ENCODE peak calls at places on chromosomes 1 and 21, in seven cellular contexts. F is type B pancreatic cell, Q is lower lobe of right lung, S is Panc1, E is endothelial cell of umbilical vein, Z is ovary, L is uterus. W is an unnamed sample.

GRCh38 chr1:63522891-63523728 is at the start of the genes EFCAB7 and ITGB3BP:
- DNase-seq in F (peak), Q (peak), S (peak), E (peak), Z (peak), L (peak), W (no peak)

GRCh38 chr21:39471598-39471997 is 19.8 kb downstream of the SH3BGR start:
- DNase-seq in F (no peak), Q (no peak), S (no peak), E (no peak), Z (no peak), L (no peak), W (no peak)

GRCh38 chr1:102942324-102942723 is 166.0 kb downstream of the COL11A1 start:
- DNase-seq in F (no peak), Q (no peak), S (no peak), E (no peak), Z (no peak), L (no peak), W (no peak)

GRCh38 chr1:89887270-89887669 is 66.4 kb downstream of the LRRC8D start:
- DNase-seq in F (no peak), Q (no peak), S (no peak), E (no peak), Z (no peak), L (no peak), W (no peak)

GRCh38 chr1:237340892-237341291 is 298.9 kb downstream of the RYR2 start:
- DNase-seq in F (no peak), Q (no peak), S (no peak), E (no peak), Z (no peak), L (no peak), W (no peak)

GRCh38 chr1:212485895-212486590 is 53.3 kb downstream of the NENF start:
- DNase-seq in F (no peak), Q (peak), S (peak), E (peak), Z (no peak), L (no peak), W (no peak)

GRCh38 chr1:111032295-111032897 is 68.7 kb upstream of the LRIF1 start:
- DNase-seq in F (no peak), Q (no peak), S (no peak), E (peak), Z (no peak), L (no peak), W (no peak)

GRCh38 chr21:43865471-43866181 is 603 bp downstream of the AGPAT3 start:
- DNase-seq in F (no peak), Q (peak), S (no peak), E (no peak), Z (peak), L (peak), W (peak)

GRCh38 chr1:44077421-44077820 is 41.2 kb upstream of the KLF17 start:
- DNase-seq in F (no peak), Q (no peak), S (no peak), E (no peak), Z (no peak), L (no peak), W (no peak)

GRCh38 chr1:85862456-85862855 is 154.2 kb upstream of the ZNHIT6 start:
- DNase-seq in F (no peak), Q (no peak), S (no peak), E (no peak), Z (no peak), L (no peak), W (no peak)

GRCh38 chr21:35239811-35240219 is 190.7 kb upstream of the RUNX1 start:
- DNase-seq in F (no peak), Q (no peak), S (no peak), E (peak), Z (no peak), L (no peak), W (no peak)

GRCh38 chr1:159121526-159121925 is 45.0 kb upstream of the AIM2 start:
- DNase-seq in F (no peak), Q (no peak), S (no peak), E (no peak), Z (no peak), L (no peak), W (no peak)

GRCh38 chr1:68202239-68202832 is 30.0 kb downstream of the WLS start:
- DNase-seq in F (no peak), Q (no peak), S (no peak), E (no peak), Z (no peak), L (no peak), W (no peak)

GRCh38 chr1:206872139-206872538 is 6.7 kb downstream of the IL20 start:
- DNase-seq in F (no peak), Q (no peak), S (no peak), E (no peak), Z (no peak), L (no peak), W (no peak)

GRCh38 chr1:67831850-67832513 is 1.3 kb downstream of the GNG12 start:
- DNase-seq in F (no peak), Q (peak), S (no peak), E (peak), Z (peak), L (peak), W (no peak)

GRCh38 chr1:110196917-110197782 is 13.0 kb upstream of the KCNC4 start:
- DNase-seq in F (no peak), Q (no peak), S (no peak), E (peak), Z (no peak), L (no peak), W (no peak)

GRCh38 chr21:36613064-36613463 is 85.9 kb upstream of the SIM2 start:
- DNase-seq in F (no peak), Q (no peak), S (no peak), E (no peak), Z (no peak), L (no peak), W (no peak)

GRCh38 chr1:77557053-77557452 is 125.4 kb downstream of the ZZZ3 start:
- DNase-seq in F (no peak), Q (no peak), S (no peak), E (no peak), Z (no peak), L (no peak), W (no peak)

GRCh38 chr1:226964611-226965486 is 24.8 kb downstream of the COQ8A start:
- DNase-seq in F (no peak), Q (no peak), S (no peak), E (no peak), Z (no peak), L (no peak), W (no peak)

DNA sequence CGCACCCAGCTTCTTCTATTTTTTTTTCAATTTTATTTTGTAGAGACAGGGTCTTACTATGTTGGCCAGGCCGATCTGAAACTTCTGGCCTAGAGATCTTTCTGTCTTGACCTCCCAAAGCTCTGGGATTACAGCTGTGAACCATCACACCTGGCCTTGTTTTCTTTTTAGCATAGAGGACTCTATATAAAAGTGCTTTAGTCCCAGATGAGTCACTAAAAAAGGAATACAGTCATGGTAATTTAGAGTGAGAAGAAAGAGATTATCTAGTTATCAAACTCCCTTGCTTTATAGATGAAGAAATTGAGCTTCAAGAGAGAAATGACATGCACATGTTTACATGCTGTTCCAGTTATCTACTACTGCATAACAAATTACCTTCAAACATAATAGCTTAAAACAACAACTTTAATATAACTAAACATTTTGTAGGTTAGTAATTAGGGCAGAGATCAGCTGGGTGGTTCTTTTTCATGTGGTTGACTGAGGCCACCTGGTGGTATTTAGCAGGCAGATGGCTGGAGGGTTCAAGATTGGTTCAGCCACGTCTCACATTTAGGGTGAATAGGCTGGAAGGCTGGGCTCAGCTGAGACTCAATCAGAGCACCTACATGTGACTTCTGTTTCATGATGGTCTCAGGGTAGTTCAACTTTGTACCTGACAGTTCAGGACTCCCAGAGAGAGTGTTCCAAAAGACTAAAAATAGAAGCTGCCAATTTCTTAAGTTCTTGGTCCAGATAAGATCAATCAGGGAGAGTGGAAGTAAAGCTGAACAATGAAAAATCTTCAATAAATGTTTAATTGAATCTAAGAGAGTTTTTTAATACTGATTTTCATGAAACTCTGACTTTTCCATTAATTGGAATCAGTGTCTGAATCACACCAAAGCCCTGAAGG is 16.9 kb upstream of the MTF2 start:
- DNase-seq in F (no peak), Q (no peak), S (no peak), E (peak), Z (no peak), L (no peak), W (no peak)
- TF ChIP-seq CTCF in F (peak), Q (peak), S (peak), E (peak), Z (no peak), L (no peak), W (peak)

GRCh38 chr1:39890267-39890666 is 7.0 kb upstream of the TRIT1 start:
- DNase-seq in F (no peak), Q (no peak), S (no peak), E (no peak), Z (no peak), L (no peak), W (no peak)
- TF ChIP-seq CTCF in F (no peak), Q (no peak), S (no peak), E (no peak), Z (no peak), L (no peak), W (no peak)

GRCh38 chr21:17495680-17496079 is 17.2 kb upstream of the CXADR start:
- DNase-seq in F (no peak), Q (no peak), S (no peak), E (no peak), Z (no peak), L (no peak), W (no peak)
- TF ChIP-seq CTCF in F (no peak), Q (no peak), S (no peak), E (no peak), Z (no peak), L (no peak), W (no peak)

DNA sequence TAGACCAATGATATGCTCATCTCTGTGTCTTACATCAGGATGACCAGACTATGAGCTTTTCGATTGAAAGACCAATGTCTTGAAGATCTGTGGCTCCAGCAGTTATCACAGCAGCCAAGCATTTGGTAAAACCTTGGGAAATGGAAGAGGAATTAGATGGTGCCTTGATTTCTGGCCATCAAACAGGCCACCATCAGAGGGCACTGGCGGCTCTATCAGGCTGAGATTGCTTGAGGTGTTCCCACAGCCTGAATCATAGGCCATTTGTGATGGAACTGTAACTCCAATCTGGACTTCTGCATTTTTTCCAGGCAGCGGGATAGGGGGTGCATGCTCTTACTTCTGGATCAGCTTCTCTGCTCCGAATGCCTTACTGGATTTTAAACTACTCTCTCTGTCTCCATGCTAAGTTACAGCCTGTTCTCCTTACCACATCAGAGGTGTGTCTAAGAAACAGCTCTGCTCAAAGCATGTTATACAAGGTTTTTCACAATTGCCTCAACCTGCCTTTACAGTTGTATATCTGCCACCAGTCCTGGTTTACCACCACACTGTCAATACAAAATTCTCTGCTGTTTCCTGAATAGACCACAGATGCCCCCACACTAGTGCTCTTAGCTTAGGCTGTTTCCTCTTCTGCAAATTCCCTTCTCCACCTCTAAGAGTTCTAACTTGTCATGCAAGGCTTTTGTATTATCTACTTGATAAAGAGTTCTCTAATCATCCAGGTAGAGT is 180.9 kb downstream of the PTGER3 start:
- DNase-seq in F (no peak), Q (no peak), S (no peak), E (no peak), Z (no peak), L (no peak), W (no peak)
- TF ChIP-seq CTCF in F (no peak), Q (no peak), S (peak), E (no peak), Z (no peak), L (no peak), W (no peak)

DNA sequence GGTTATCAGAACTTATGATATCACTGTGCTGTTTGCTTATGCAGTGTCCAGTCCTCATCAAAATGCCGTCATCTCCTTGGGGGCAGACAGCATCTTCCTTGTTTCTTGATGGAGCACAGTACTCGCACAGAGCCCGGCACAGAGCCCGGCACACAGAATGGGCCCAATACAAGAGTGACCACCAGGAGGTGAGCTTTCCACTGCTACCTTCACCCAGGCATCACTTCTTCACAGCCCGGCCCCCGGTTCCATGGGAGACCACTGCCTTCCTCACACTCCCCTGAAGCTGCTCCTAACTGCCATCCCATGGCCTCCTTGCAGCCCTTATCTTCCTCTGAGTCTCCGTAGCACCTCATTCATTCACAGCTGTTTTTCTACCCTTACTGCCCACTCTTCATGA is 94.0 kb downstream of the TNR start:
- DNase-seq in F (no peak), Q (no peak), S (no peak), E (no peak), Z (no peak), L (no peak), W (no peak)
- TF ChIP-seq CTCF in F (no peak), Q (no peak), S (no peak), E (no peak), Z (no peak), L (no peak), W (no peak)

GRCh38 chr1:170664828-170665617 is 1.1 kb downstream of the PRRX1 start:
- DNase-seq in F (no peak), Q (no peak), S (no peak), E (peak), Z (no peak), L (peak), W (peak)
- TF ChIP-seq CTCF in F (peak), Q (no peak), S (peak), E (peak), Z (no peak), L (no peak), W (peak)